ENCODE peak calls at places on chromosomes 2 and 18, in ten cellular contexts. D is H1, I is A549, C is transverse colon, F is stomach, J is tibial nerve, M is K562, X is suprapubic skin, O is HepG2, P is ovary. S is an unnamed sample.

GRCh38 chr2:43461461-43462073 is 134.3 kb downstream of the THADA start:
- DNase-seq in J (no peak), D (no peak), O (no peak), C (no peak), F (no peak), M (no peak), I (no peak), X (no peak), P (no peak), S (no peak)

GRCh38 chr2:161373939-161374338 is 42.2 kb upstream of the TBR1 start:
- DNase-seq in M (no peak), J (no peak), X (no peak), C (no peak), O (no peak), F (no peak), I (no peak), D (no peak), P (no peak), S (no peak)

GRCh38 chr2:178997067-178997466 is 52.9 kb downstream of the CCDC141 start:
- DNase-seq in I (no peak), X (no peak), M (no peak), P (no peak), F (no peak), J (no peak), C (no peak), O (no peak), D (no peak), S (no peak)

GRCh38 chr2:15584316-15584715 is 7.4 kb upstream of the DDX1 start:
- DNase-seq in P (no peak), F (no peak), O (no peak), D (no peak), J (no peak), X (no peak), C (no peak), M (no peak), I (no peak), S (no peak)

GRCh38 chr18:29960539-29960938 is 1082.0 kb downstream of the DSC3 start:
- DNase-seq in M (no peak), F (no peak), C (no peak), X (no peak), J (no peak), P (no peak), I (no peak), O (no peak), D (no peak), S (no peak)

GRCh38 chr2:67650292-67651133 is 253.4 kb downstream of the ETAA1 start:
- DNase-seq in I (peak), O (peak), X (peak), C (peak), P (peak), F (peak), J (peak), M (peak), D (peak), S (peak)

GRCh38 chr2:187138240-187138639 is 289.3 kb upstream of the ZSWIM2 start:
- DNase-seq in P (peak), X (no peak), D (no peak), J (no peak), O (peak), C (peak), I (no peak), M (peak), F (no peak), S (no peak)

GRCh38 chr2:176122633-176123482 is at the start of gene HOXD9:
- DNase-seq in D (no peak), M (no peak), F (no peak), P (peak), O (no peak), X (peak), J (peak), C (peak), I (no peak), S (peak)

GRCh38 chr2:71688530-71688929 is 235.2 kb downstream of the DYSF start:
- DNase-seq in X (peak), I (no peak), J (no peak), F (no peak), M (no peak), C (no peak), D (no peak), O (no peak), P (no peak), S (no peak)

GRCh38 chr2:72013726-72014125 is 133.9 kb downstream of the CYP26B1 start:
- DNase-seq in X (no peak), O (no peak), F (no peak), D (no peak), I (no peak), J (no peak), C (no peak), P (no peak), M (no peak), S (no peak)

GRCh38 chr2:233857511-233858118 is 3.3 kb upstream of the HJURP start:
- DNase-seq in C (peak), O (no peak), X (no peak), I (peak), D (no peak), F (peak), M (peak), P (no peak), J (no peak), S (no peak)

GRCh38 chr2:98514096-98514639 is 69.5 kb downstream of the INPP4A start:
- DNase-seq in D (no peak), X (no peak), M (no peak), O (no peak), P (no peak), J (no peak), C (no peak), F (no peak), I (no peak), S (no peak)

GRCh38 chr2:196169521-196169920 is 1.9 kb downstream of the STK17B start:
- DNase-seq in X (no peak), O (no peak), P (no peak), F (no peak), C (no peak), D (no peak), M (no peak), I (no peak), J (no peak), S (no peak)

GRCh38 chr2:232543928-232544631 is 4.6 kb downstream of the CHRNG start:
- DNase-seq in O (no peak), D (no peak), X (no peak), F (no peak), C (no peak), M (no peak), J (no peak), P (no peak), I (no peak), S (peak)

GRCh38 chr18:77116201-77117080 is 16.1 kb downstream of the MBP start:
- DNase-seq in D (no peak), F (no peak), J (no peak), P (no peak), X (peak), O (no peak), I (no peak), M (no peak), C (no peak), S (no peak)

GRCh38 chr2:132645943-132646804 is 23.8 kb downstream of the LYPD1 start:
- DNase-seq in M (no peak), I (no peak), J (no peak), X (no peak), O (no peak), P (no peak), C (no peak), D (no peak), F (no peak), S (no peak)

GRCh38 chr18:76426738-76427305 is 68.2 kb downstream of the ZNF516 start:
- DNase-seq in O (peak), D (no peak), X (no peak), J (no peak), F (peak), P (peak), M (peak), I (peak), C (peak), S (peak)

GRCh38 chr2:121554998-121555397 is 24.3 kb downstream of the RNU4ATAC start:
- DNase-seq in J (no peak), D (no peak), C (no peak), F (no peak), X (no peak), O (no peak), M (no peak), I (no peak), P (no peak), S (no peak)

GRCh38 chr2:37527362-37527761 is 144.1 kb downstream of the CDC42EP3 start:
- DNase-seq in X (no peak), C (no peak), I (no peak), D (no peak), F (no peak), P (no peak), O (no peak), M (no peak), J (no peak), S (no peak)

GRCh38 chr18:44939037-44939665 is 258.5 kb downstream of the SETBP1 start:
- DNase-seq in C (peak), M (no peak), D (no peak), F (no peak), O (no peak), J (no peak), X (no peak), I (peak), P (no peak), S (no peak)

GRCh38 chr2:167924556-167924955 is 322.8 kb downstream of the STK39 start:
- DNase-seq in J (no peak), F (no peak), I (no peak), C (no peak), O (no peak), X (no peak), P (no peak), D (no peak), M (no peak), S (no peak)

GRCh38 chr2:241279413-241279812 is 36.1 kb downstream of the HDLBP start:
- DNase-seq in J (no peak), D (no peak), P (no peak), F (no peak), X (no peak), M (peak), I (no peak), O (peak), C (no peak), S (no peak)

GRCh38 chr2:209441541-209441940 is 17.7 kb downstream of the MAP2 start:
- DNase-seq in M (no peak), F (no peak), O (no peak), D (no peak), C (no peak), J (no peak), P (no peak), I (no peak), X (no peak), S (no peak)

GRCh38 chr2:88667219-88667618 is 24.3 kb upstream of the RPIA start:
- DNase-seq in J (no peak), P (no peak), C (no peak), F (no peak), M (no peak), I (no peak), X (no peak), O (no peak), D (no peak), S (no peak)

GRCh38 chr2:148244593-148245292 is 223.9 kb downstream of the MBD5 start:
- DNase-seq in F (no peak), O (peak), P (no peak), C (no peak), J (no peak), D (no peak), I (no peak), X (no peak), M (no peak), S (no peak)

GRCh38 chr2:187483537-187483936 is 35.5 kb upstream of the CALCRL start:
- DNase-seq in F (no peak), O (no peak), I (no peak), J (no peak), P (no peak), X (no peak), C (no peak), M (no peak), D (no peak), S (no peak)

GRCh38 chr2:73172963-73173362 is 29.4 kb upstream of the NOTO start:
- DNase-seq in I (no peak), F (no peak), C (no peak), X (no peak), J (no peak), O (no peak), P (no peak), M (no peak), D (no peak), S (no peak)

DNA sequence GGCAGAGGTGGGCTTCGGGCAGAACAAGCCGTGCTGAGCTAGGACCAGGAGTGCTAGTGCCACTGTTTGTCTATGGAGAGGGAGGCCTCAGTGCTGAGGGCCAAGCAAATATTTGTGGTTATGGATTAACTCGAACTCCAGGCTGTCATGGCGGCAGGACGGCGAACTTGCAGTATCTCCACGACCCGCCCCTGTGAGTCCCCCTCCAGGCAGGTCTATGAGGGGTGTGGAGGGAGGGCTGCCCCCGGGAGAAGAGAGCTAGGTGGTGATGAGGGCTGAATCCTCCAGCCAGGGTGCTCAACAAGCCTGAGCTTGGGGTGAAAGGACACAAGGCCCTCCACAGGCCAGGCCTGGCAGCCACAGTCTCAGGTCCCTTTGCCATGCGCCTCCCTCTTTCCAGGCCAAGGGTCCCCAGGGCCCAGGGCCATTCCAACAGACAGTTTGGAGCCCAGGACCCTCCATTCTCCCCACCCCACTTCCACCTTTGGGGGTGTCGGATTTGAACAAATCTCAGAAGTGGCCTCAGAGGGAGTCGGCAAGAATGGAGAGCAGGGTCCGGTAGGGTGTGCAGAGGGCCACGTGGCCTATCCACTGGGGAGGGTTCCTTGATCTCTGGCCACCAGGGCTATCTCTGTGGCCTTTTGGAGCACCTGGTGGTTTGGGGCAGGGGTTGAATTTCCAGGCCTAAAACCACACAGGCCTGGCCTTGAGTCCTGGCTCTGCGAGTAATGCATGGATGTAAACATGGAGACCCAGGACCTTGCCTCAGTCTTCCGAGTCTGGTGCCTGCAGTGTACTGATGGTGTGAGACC is at the start of gene PROC:
- DNase-seq in X (no peak), D (no peak), M (no peak), P (no peak), C (no peak), O (peak), F (peak), J (no peak), I (no peak), S (no peak)
- TF ChIP-seq POLR2A in X (no peak), D (no peak), M (no peak), P (no peak), C (no peak), O (no peak), F (no peak), J (no peak), I (no peak), S (no peak)

DNA sequence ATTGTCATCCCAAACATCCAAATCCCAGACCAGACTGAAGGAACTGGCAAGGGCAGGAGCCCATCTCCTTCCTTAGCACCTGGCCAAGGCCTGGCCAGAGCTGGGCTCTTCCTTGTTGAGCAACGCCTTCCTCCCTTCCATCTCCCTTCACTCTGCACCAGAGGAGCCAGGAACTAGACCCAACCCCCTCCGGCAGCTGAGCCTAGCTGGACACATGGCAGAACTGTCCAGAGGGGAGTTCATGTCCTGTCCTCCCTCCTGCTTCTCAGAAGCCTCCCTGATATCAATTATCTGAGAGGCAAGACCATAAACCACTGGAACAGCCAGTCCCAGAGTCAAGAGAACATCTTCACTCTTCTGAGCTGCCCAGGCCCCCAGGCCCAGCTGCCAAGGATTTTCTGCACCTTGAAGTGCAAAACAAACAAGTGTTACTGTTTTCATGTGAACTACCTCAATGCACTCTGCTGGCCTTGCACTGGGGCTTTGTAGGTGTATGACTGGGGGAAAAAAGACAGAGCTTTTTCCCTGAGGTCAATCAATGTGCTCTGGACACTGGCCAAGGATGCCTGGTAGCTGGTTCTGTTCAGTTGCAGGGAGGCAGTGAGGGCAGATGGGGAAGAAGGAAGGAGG is 107.6 kb upstream of the MSH6 start:
- DNase-seq in C (no peak), M (no peak), F (no peak), J (no peak), I (no peak), O (no peak), P (no peak), X (no peak), D (no peak), S (no peak)
- TF ChIP-seq EP300 in C (no peak), M (no peak), F (no peak), J (no peak), I (no peak), O (no peak), P (no peak), X (no peak), D (no peak), S (no peak)

GRCh38 chr18:1668284-1668683 is 763.6 kb downstream of the ADCYAP1 start:
- DNase-seq in J (no peak), X (no peak), O (no peak), D (no peak), M (no peak), C (no peak), I (no peak), F (no peak), P (no peak), S (no peak)
- TF ChIP-seq POLR2A in J (no peak), X (no peak), O (no peak), D (no peak), M (no peak), C (no peak), I (no peak), F (no peak), P (no peak), S (no peak)

GRCh38 chr2:182416861-182417260 is 10.0 kb downstream of the PDE1A start:
- DNase-seq in O (no peak), I (no peak), M (no peak), X (no peak), C (no peak), F (no peak), P (no peak), J (no peak), D (no peak), S (no peak)
- TF ChIP-seq EP300 in O (no peak), I (no peak), M (no peak), X (no peak), C (no peak), F (no peak), P (no peak), J (no peak), D (no peak), S (no peak)

GRCh38 chr2:86102157-86102556 is 3.5 kb downstream of the POLR1A start:
- DNase-seq in F (no peak), I (no peak), J (no peak), M (no peak), X (no peak), O (no peak), D (no peak), P (no peak), C (no peak), S (no peak)

GRCh38 chr2:86105252-86105968 is at the start of gene POLR1A:
- DNase-seq in P (peak), C (peak), J (peak), I (peak), O (peak), M (peak), F (peak), D (peak), X (peak), S (peak)

GRCh38 chr2:86107031-86107430 is 996 bp downstream of the PTCD3 start:
- DNase-seq in C (no peak), M (no peak), O (no peak), I (no peak), P (no peak), F (no peak), D (no peak), J (no peak), X (no peak), S (no peak)

DNA sequence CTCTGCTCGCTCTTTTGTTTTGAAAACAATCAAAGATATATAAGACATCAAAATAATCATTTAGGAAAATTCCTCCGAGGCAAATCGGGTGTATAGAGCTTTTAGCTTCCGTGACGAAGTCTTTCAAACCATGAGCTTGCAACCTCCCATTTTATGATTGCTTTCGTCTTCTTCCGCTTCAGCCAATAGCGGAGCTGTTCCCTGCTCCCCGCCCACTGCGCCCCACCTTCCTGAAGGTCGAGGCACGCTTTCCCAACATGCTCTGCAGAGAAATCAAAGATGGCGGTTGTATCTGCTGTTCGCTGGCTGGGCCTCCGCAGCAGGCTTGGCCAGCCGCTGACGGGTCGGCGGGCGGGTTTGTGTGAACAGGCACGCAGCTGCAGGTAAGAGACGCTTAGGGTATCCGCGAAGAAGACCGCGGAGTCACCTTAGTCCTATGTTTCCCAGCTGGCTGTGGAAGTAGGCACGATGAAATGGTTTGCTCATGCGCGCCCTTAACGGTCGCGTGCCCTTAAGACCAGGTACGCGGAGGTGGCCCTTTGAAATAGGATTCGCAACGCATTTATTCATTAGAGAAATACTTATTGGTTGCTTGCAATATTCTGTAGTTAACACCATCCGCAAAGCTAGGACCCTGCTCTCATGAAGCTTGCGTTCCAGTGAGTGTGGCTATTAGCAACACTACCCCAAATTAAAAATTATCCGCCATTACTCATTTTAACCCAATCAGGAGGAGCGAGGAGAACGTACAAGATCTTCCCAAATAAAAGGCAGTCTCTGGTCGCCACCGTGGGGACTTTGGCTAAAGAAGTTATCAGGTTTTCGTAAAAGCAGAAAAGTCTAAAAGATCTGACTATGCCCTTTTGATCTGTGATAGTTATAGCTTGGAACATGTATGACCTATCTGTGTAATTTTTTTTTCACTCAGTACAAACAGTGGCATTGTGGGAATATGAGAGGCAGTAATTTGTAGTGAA is at the start of gene PTCD3:
- DNase-seq in O (peak), X (peak), F (peak), P (peak), D (peak), I (peak), C (peak), J (peak), M (peak), S (peak)
- TF ChIP-seq POLR2A in O (peak), X (no peak), F (no peak), P (peak), D (peak), I (peak), C (peak), J (no peak), M (peak), S (peak)

GRCh38 chr2:239184968-239185903 is 215.6 kb downstream of the HDAC4 start:
- DNase-seq in I (no peak), C (peak), F (peak), P (peak), O (no peak), D (no peak), J (no peak), X (peak), M (no peak), S (peak)
- TF ChIP-seq EP300 in I (no peak), C (no peak), F (no peak), P (no peak), O (no peak), D (no peak), J (no peak), X (no peak), M (no peak), S (no peak)